ENCODE peak calls at places on chromosomes 11 and 22, in ten cellular contexts. N is EL; U is CD8-positive, alpha-beta memory T cell; Y is fibroblast of the aortic adventitia; Q is NCI-H2107; G is activated CD4-positive, alpha-beta T cell treated with anti-CD3 and anti-CD28 coated beads, Interleukin-2, amount 50 U/mL, for 24 hours; O is stimulated activated CD8-positive, alpha-beta memory T cell treated with anti-CD3 and anti-CD28 coated beads, Interleukin-2, amount 100 ng/mL, for 1 hour; X is amniotic stem cell; H is HFF-Myc; E is activated CD8-positive, alpha-beta memory T cell treated with anti-CD3 and anti-CD28 coated beads, Interleukin-2, amount 50 U/mL, for 48 hours. A is an unnamed sample.
A peak's percentile ranks its signal among the peaks of the same experiment; 100 is the strongest.

GRCh38 chr22:42376721-42377177 is 55.5 kb downstream of the NFAM1 start:
- DNase-seq in U (no peak), E (no peak), Q (no peak), X (no peak), H (peak; percentile 96), N (peak; percentile 34), G (no peak), Y (peak; percentile 67), O (no peak), A (no peak)

GRCh38 chr22:36901411-36902142 is 11.9 kb upstream of the CSF2RB start:
- DNase-seq in Y (no peak), N (no peak), E (no peak), O (no peak), U (no peak), X (no peak), H (no peak), G (no peak), Q (no peak), A (no peak)

GRCh38 chr22:50218996-50219727 is 18.4 kb downstream of the SELENOO start:
- DNase-seq in G (no peak), Y (peak; percentile 61), H (peak; percentile 65), O (no peak), U (no peak), N (peak; percentile 45), Q (peak; percentile 21), E (no peak), X (no peak), A (peak; percentile 77)

GRCh38 chr11:134118016-134118415 is 49.1 kb downstream of the JAM3 start:
- DNase-seq in Q (no peak), O (no peak), U (no peak), G (no peak), H (no peak), N (no peak), E (no peak), Y (no peak), X (no peak), A (no peak)

GRCh38 chr11:8810331-8811301 is 100.4 kb upstream of the AKIP1 start:
- DNase-seq in O (no peak), N (peak; percentile 80), Y (peak; percentile 85), G (no peak), Q (peak; percentile 21), H (no peak), E (no peak), U (no peak), X (peak; percentile 57), A (peak; percentile 89)

GRCh38 chr22:25900880-25901279 is 158.9 kb downstream of the MYO18B start:
- DNase-seq in H (no peak), Q (no peak), O (no peak), U (no peak), N (no peak), G (no peak), E (no peak), X (no peak), Y (no peak), A (no peak)

GRCh38 chr11:11620251-11620965 is 1.4 kb downstream of the GALNT18 start:
- DNase-seq in Y (peak; percentile 9), H (no peak), N (no peak), E (peak; percentile 58), U (no peak), O (no peak), X (no peak), Q (no peak), G (no peak), A (peak; percentile 2)

GRCh38 chr11:61174275-61174674 is 13.0 kb upstream of the VPS37C start:
- DNase-seq in Q (no peak), G (no peak), Y (no peak), X (no peak), U (no peak), H (no peak), O (no peak), E (no peak), N (no peak), A (no peak)

GRCh38 chr11:1200611-1201191 is 22.2 kb upstream of the MUC5B start:
- DNase-seq in X (no peak), Q (no peak), Y (no peak), H (no peak), N (no peak), O (no peak), U (no peak), E (no peak), G (no peak), A (no peak)

A was measured in astrocyte of the spinal cord.